ENCODE peak calls at places on chromosomes 7 and 10, in ten cellular contexts. One of them, this sample, is unnamed.

GRCh38 chr10:114246679-114247305 is 7.7 kb downstream of the VWA2 start:
- DNase-seq in WTC11: no peak
- DNase-seq in tibial artery: no peak
- DNase-seq in foreskin fibroblast: no peak
- DNase-seq in progenitor cell of endocrine pancreas: no peak
- DNase-seq in choroid plexus epithelial cell: no peak
- DNase-seq in dorsolateral prefrontal cortex: no peak
- DNase-seq in tibial nerve: no peak
- DNase-seq in hepatocyte: peak; percentile 32
- DNase-seq in CD8-positive, alpha-beta T cell: no peak
- DNase-seq in this sample: no peak

GRCh38 chr10:103038570-103038969 is 120.5 kb downstream of the CNNM2 start:
- DNase-seq in foreskin fibroblast: no peak
- DNase-seq in progenitor cell of endocrine pancreas: no peak
- DNase-seq in dorsolateral prefrontal cortex: no peak
- DNase-seq in CD8-positive, alpha-beta T cell: no peak
- DNase-seq in tibial artery: no peak
- DNase-seq in hepatocyte: no peak
- DNase-seq in WTC11: no peak
- DNase-seq in choroid plexus epithelial cell: no peak
- DNase-seq in tibial nerve: no peak
- DNase-seq in this sample: no peak

GRCh38 chr10:43949351-43949750 is 300.7 kb upstream of the ZNF32 start:
- DNase-seq in tibial nerve: no peak
- DNase-seq in WTC11: no peak
- DNase-seq in hepatocyte: no peak
- DNase-seq in foreskin fibroblast: no peak
- DNase-seq in choroid plexus epithelial cell: no peak
- DNase-seq in progenitor cell of endocrine pancreas: no peak
- DNase-seq in tibial artery: no peak
- DNase-seq in CD8-positive, alpha-beta T cell: no peak
- DNase-seq in dorsolateral prefrontal cortex: no peak
- DNase-seq in this sample: no peak

GRCh38 chr7:81715984-81716588 is 53.8 kb downstream of the HGF start:
- DNase-seq in tibial nerve: no peak
- DNase-seq in choroid plexus epithelial cell: peak; percentile 75
- DNase-seq in hepatocyte: peak; percentile 17
- DNase-seq in WTC11: no peak
- DNase-seq in progenitor cell of endocrine pancreas: no peak
- DNase-seq in tibial artery: no peak
- DNase-seq in CD8-positive, alpha-beta T cell: no peak
- DNase-seq in dorsolateral prefrontal cortex: no peak
- DNase-seq in foreskin fibroblast: no peak
- DNase-seq in this sample: no peak

GRCh38 chr7:130721486-130722277 is 12.3 kb downstream of the KLF14 start:
- DNase-seq in hepatocyte: peak; percentile 87
- DNase-seq in progenitor cell of endocrine pancreas: peak; percentile 59
- DNase-seq in tibial artery: peak; percentile 71
- DNase-seq in tibial nerve: peak; percentile 24
- DNase-seq in foreskin fibroblast: peak; percentile 67
- DNase-seq in WTC11: peak; percentile 70
- DNase-seq in choroid plexus epithelial cell: peak; percentile 88
- DNase-seq in CD8-positive, alpha-beta T cell: no peak
- DNase-seq in dorsolateral prefrontal cortex: peak; percentile 65
- DNase-seq in this sample: peak; percentile 29

GRCh38 chr7:148156248-148156647 is 434.3 kb upstream of the C7orf33 start:
- DNase-seq in CD8-positive, alpha-beta T cell: no peak
- DNase-seq in dorsolateral prefrontal cortex: no peak
- DNase-seq in hepatocyte: peak; percentile 13
- DNase-seq in tibial nerve: no peak
- DNase-seq in WTC11: no peak
- DNase-seq in choroid plexus epithelial cell: peak; percentile 1
- DNase-seq in progenitor cell of endocrine pancreas: no peak
- DNase-seq in foreskin fibroblast: no peak
- DNase-seq in tibial artery: no peak
- DNase-seq in this sample: no peak

GRCh38 chr10:74227697-74228424 is 76.8 kb downstream of the ADK start:
- DNase-seq in hepatocyte: no peak
- DNase-seq in choroid plexus epithelial cell: peak; percentile 85
- DNase-seq in tibial nerve: no peak
- DNase-seq in foreskin fibroblast: peak; percentile 35
- DNase-seq in CD8-positive, alpha-beta T cell: no peak
- DNase-seq in dorsolateral prefrontal cortex: no peak
- DNase-seq in progenitor cell of endocrine pancreas: no peak
- DNase-seq in tibial artery: no peak
- DNase-seq in WTC11: no peak
- DNase-seq in this sample: no peak

GRCh38 chr10:47277352-47278151 is 22.4 kb upstream of the GDF10 start:
- DNase-seq in tibial nerve: no peak
- DNase-seq in choroid plexus epithelial cell: no peak
- DNase-seq in tibial artery: no peak
- DNase-seq in dorsolateral prefrontal cortex: no peak
- DNase-seq in WTC11: no peak
- DNase-seq in hepatocyte: no peak
- DNase-seq in CD8-positive, alpha-beta T cell: peak; percentile 60
- DNase-seq in foreskin fibroblast: no peak
- DNase-seq in progenitor cell of endocrine pancreas: no peak
- DNase-seq in this sample: no peak

GRCh38 chr7:79055722-79056415 is 397.6 kb downstream of the MAGI2 start:
- DNase-seq in hepatocyte: peak; percentile 45
- DNase-seq in progenitor cell of endocrine pancreas: no peak
- DNase-seq in dorsolateral prefrontal cortex: no peak
- DNase-seq in CD8-positive, alpha-beta T cell: no peak
- DNase-seq in tibial artery: no peak
- DNase-seq in foreskin fibroblast: no peak
- DNase-seq in WTC11: no peak
- DNase-seq in tibial nerve: no peak
- DNase-seq in choroid plexus epithelial cell: no peak
- DNase-seq in this sample: peak; percentile 75

GRCh38 chr7:149140784-149141183 is 6.5 kb upstream of the ZNF398 start:
- DNase-seq in foreskin fibroblast: peak; percentile 16
- DNase-seq in CD8-positive, alpha-beta T cell: no peak
- DNase-seq in tibial artery: no peak
- DNase-seq in choroid plexus epithelial cell: no peak
- DNase-seq in progenitor cell of endocrine pancreas: no peak
- DNase-seq in hepatocyte: no peak
- DNase-seq in dorsolateral prefrontal cortex: no peak
- DNase-seq in tibial nerve: no peak
- DNase-seq in WTC11: no peak
- DNase-seq in this sample: no peak

GRCh38 chr10:5588080-5588453 is 63.3 kb downstream of the CALML3 start:
- DNase-seq in WTC11: no peak
- DNase-seq in foreskin fibroblast: no peak
- DNase-seq in tibial nerve: no peak
- DNase-seq in CD8-positive, alpha-beta T cell: no peak
- DNase-seq in tibial artery: peak; percentile 9
- DNase-seq in choroid plexus epithelial cell: no peak
- DNase-seq in dorsolateral prefrontal cortex: no peak
- DNase-seq in hepatocyte: no peak
- DNase-seq in progenitor cell of endocrine pancreas: no peak
- DNase-seq in this sample: no peak

DNA sequence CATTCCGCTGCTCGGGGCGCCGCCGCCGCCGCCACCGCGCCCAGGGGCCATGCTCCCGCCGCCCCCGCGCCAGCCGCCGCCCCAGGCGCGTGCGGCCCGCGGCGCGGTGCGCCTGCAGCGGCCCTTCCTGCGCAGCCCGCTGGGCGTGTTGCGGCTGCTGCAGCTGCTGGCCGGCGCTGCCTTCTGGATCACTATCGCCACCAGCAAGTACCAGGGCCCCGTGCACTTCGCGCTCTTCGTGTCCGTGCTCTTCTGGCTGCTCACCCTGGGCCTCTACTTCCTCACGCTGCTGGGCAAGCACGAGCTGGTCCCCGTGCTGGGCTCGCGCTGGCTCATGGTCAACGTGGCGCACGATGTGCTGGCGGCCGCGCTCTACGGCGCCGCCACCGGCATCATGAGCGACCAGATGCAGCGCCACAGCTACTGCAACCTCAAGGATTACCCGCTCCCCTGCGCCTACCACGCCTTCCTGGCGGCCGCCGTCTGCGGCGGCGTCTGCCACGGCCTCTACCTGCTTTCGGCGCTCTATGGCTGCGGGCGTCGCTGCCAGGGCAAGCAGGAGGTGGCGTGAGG is 384 bp downstream of the MARVELD1 start:
- DNase-seq in progenitor cell of endocrine pancreas: peak; percentile 44
- DNase-seq in CD8-positive, alpha-beta T cell: peak; percentile 46
- DNase-seq in choroid plexus epithelial cell: peak; percentile 76
- DNase-seq in WTC11: peak; percentile 67
- DNase-seq in tibial artery: peak; percentile 88
- DNase-seq in tibial nerve: peak; percentile 56
- DNase-seq in hepatocyte: peak; percentile 88
- DNase-seq in foreskin fibroblast: peak; percentile 69
- DNase-seq in dorsolateral prefrontal cortex: peak; percentile 72
- DNase-seq in this sample: peak; percentile 45
- TF ChIP-seq CTCF in progenitor cell of endocrine pancreas: peak; percentile 36
- TF ChIP-seq CTCF in CD8-positive, alpha-beta T cell: no peak
- TF ChIP-seq CTCF in choroid plexus epithelial cell: peak; percentile 38
- TF ChIP-seq CTCF in WTC11: no peak
- TF ChIP-seq CTCF in tibial artery: no peak
- TF ChIP-seq CTCF in tibial nerve: peak; percentile 6
- TF ChIP-seq CTCF in hepatocyte: peak; percentile 17
- TF ChIP-seq CTCF in foreskin fibroblast: peak; percentile 5
- TF ChIP-seq CTCF in dorsolateral prefrontal cortex: peak; percentile 17
- TF ChIP-seq CTCF in this sample: no peak

GRCh38 chr10:65360497-65360896 is 1565.3 kb upstream of the LRRTM3 start:
- DNase-seq in progenitor cell of endocrine pancreas: no peak
- DNase-seq in CD8-positive, alpha-beta T cell: no peak
- DNase-seq in choroid plexus epithelial cell: no peak
- DNase-seq in tibial artery: no peak
- DNase-seq in WTC11: no peak
- DNase-seq in hepatocyte: no peak
- DNase-seq in foreskin fibroblast: no peak
- DNase-seq in tibial nerve: no peak
- DNase-seq in dorsolateral prefrontal cortex: no peak
- DNase-seq in this sample: no peak

GRCh38 chr10:65355141-65355680 is 1570.6 kb upstream of the LRRTM3 start:
- DNase-seq in tibial artery: no peak
- DNase-seq in foreskin fibroblast: no peak
- DNase-seq in CD8-positive, alpha-beta T cell: no peak
- DNase-seq in hepatocyte: no peak
- DNase-seq in WTC11: no peak
- DNase-seq in choroid plexus epithelial cell: no peak
- DNase-seq in dorsolateral prefrontal cortex: no peak
- DNase-seq in tibial nerve: no peak
- DNase-seq in progenitor cell of endocrine pancreas: no peak
- DNase-seq in this sample: no peak

GRCh38 chr10:65358565-65358964 is 1567.3 kb upstream of the LRRTM3 start:
- DNase-seq in hepatocyte: peak; percentile 58
- DNase-seq in foreskin fibroblast: no peak
- DNase-seq in choroid plexus epithelial cell: peak; percentile 15
- DNase-seq in CD8-positive, alpha-beta T cell: no peak
- DNase-seq in progenitor cell of endocrine pancreas: no peak
- DNase-seq in WTC11: peak; percentile 35
- DNase-seq in dorsolateral prefrontal cortex: no peak
- DNase-seq in tibial artery: no peak
- DNase-seq in tibial nerve: no peak
- DNase-seq in this sample: no peak
- TF ChIP-seq CTCF in hepatocyte: peak; percentile 62
- TF ChIP-seq CTCF in foreskin fibroblast: peak; percentile 6
- TF ChIP-seq CTCF in choroid plexus epithelial cell: peak; percentile 54
- TF ChIP-seq CTCF in CD8-positive, alpha-beta T cell: no peak
- TF ChIP-seq CTCF in progenitor cell of endocrine pancreas: peak; percentile 53
- TF ChIP-seq CTCF in WTC11: no peak
- TF ChIP-seq CTCF in dorsolateral prefrontal cortex: no peak
- TF ChIP-seq CTCF in tibial artery: no peak
- TF ChIP-seq CTCF in tibial nerve: no peak
- TF ChIP-seq CTCF in this sample: no peak

GRCh38 chr10:95404864-95405263 is 114.1 kb upstream of the PDLIM1 start:
- DNase-seq in tibial nerve: no peak
- DNase-seq in tibial artery: no peak
- DNase-seq in dorsolateral prefrontal cortex: no peak
- DNase-seq in foreskin fibroblast: no peak
- DNase-seq in choroid plexus epithelial cell: no peak
- DNase-seq in CD8-positive, alpha-beta T cell: no peak
- DNase-seq in progenitor cell of endocrine pancreas: no peak
- DNase-seq in hepatocyte: no peak
- DNase-seq in WTC11: no peak
- DNase-seq in this sample: no peak

GRCh38 chr10:95403690-95404459 is 113.1 kb upstream of the PDLIM1 start:
- DNase-seq in foreskin fibroblast: no peak
- DNase-seq in WTC11: no peak
- DNase-seq in choroid plexus epithelial cell: no peak
- DNase-seq in dorsolateral prefrontal cortex: no peak
- DNase-seq in progenitor cell of endocrine pancreas: no peak
- DNase-seq in CD8-positive, alpha-beta T cell: no peak
- DNase-seq in tibial artery: no peak
- DNase-seq in tibial nerve: no peak
- DNase-seq in hepatocyte: no peak
- DNase-seq in this sample: no peak

GRCh38 chr10:95405655-95406054 is 114.9 kb upstream of the PDLIM1 start:
- DNase-seq in progenitor cell of endocrine pancreas: no peak
- DNase-seq in tibial nerve: no peak
- DNase-seq in tibial artery: no peak
- DNase-seq in hepatocyte: no peak
- DNase-seq in dorsolateral prefrontal cortex: no peak
- DNase-seq in CD8-positive, alpha-beta T cell: no peak
- DNase-seq in WTC11: no peak
- DNase-seq in foreskin fibroblast: no peak
- DNase-seq in choroid plexus epithelial cell: no peak
- DNase-seq in this sample: no peak

GRCh38 chr10:95406651-95407280 is 116.0 kb upstream of the PDLIM1 start:
- DNase-seq in WTC11: no peak
- DNase-seq in CD8-positive, alpha-beta T cell: no peak
- DNase-seq in progenitor cell of endocrine pancreas: no peak
- DNase-seq in choroid plexus epithelial cell: no peak
- DNase-seq in foreskin fibroblast: no peak
- DNase-seq in tibial nerve: no peak
- DNase-seq in dorsolateral prefrontal cortex: peak; percentile 58
- DNase-seq in hepatocyte: peak; percentile 72
- DNase-seq in tibial artery: peak; percentile 94
- DNase-seq in this sample: no peak

DNA sequence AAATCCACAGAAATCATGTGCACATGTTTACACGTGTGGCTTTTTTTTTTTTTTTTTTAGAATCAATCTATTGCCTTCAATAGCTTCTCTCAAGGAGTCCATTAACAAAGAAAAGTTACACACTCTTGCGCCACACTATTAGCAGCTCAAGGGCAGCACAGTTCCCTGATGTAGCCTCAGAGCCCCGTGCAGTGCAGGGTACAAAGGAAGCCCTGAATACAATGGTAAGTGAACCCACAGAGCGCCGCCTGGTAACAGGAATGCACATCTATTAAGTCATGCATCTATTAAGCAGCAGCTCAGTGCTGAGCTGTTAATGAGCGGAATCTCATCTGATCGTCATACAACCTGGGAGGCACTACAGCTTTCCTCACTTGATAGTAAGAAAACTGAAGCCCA is 113.7 kb upstream of the PDLIM1 start:
- DNase-seq in WTC11: no peak
- DNase-seq in hepatocyte: no peak
- DNase-seq in foreskin fibroblast: no peak
- DNase-seq in CD8-positive, alpha-beta T cell: no peak
- DNase-seq in choroid plexus epithelial cell: no peak
- DNase-seq in tibial nerve: no peak
- DNase-seq in tibial artery: no peak
- DNase-seq in dorsolateral prefrontal cortex: no peak
- DNase-seq in progenitor cell of endocrine pancreas: no peak
- DNase-seq in this sample: no peak
- TF ChIP-seq CTCF in WTC11: no peak
- TF ChIP-seq CTCF in hepatocyte: no peak
- TF ChIP-seq CTCF in foreskin fibroblast: no peak
- TF ChIP-seq CTCF in CD8-positive, alpha-beta T cell: no peak
- TF ChIP-seq CTCF in choroid plexus epithelial cell: no peak
- TF ChIP-seq CTCF in tibial nerve: no peak
- TF ChIP-seq CTCF in tibial artery: no peak
- TF ChIP-seq CTCF in dorsolateral prefrontal cortex: no peak
- TF ChIP-seq CTCF in progenitor cell of endocrine pancreas: no peak
- TF ChIP-seq CTCF in this sample: no peak

GRCh38 chr10:88565072-88565471 is 18.0 kb downstream of the RNLS start:
- DNase-seq in CD8-positive, alpha-beta T cell: no peak
- DNase-seq in progenitor cell of endocrine pancreas: no peak
- DNase-seq in tibial nerve: no peak
- DNase-seq in choroid plexus epithelial cell: peak; percentile 75
- DNase-seq in tibial artery: no peak
- DNase-seq in foreskin fibroblast: peak; percentile 14
- DNase-seq in WTC11: no peak
- DNase-seq in dorsolateral prefrontal cortex: no peak
- DNase-seq in hepatocyte: peak; percentile 15
- DNase-seq in this sample: no peak
- TF ChIP-seq CTCF in CD8-positive, alpha-beta T cell: peak; percentile 31
- TF ChIP-seq CTCF in progenitor cell of endocrine pancreas: peak; percentile 50
- TF ChIP-seq CTCF in tibial nerve: peak; percentile 21
- TF ChIP-seq CTCF in choroid plexus epithelial cell: peak; percentile 50
- TF ChIP-seq CTCF in tibial artery: peak; percentile 33
- TF ChIP-seq CTCF in foreskin fibroblast: peak; percentile 23
- TF ChIP-seq CTCF in WTC11: no peak
- TF ChIP-seq CTCF in dorsolateral prefrontal cortex: peak; percentile 12
- TF ChIP-seq CTCF in hepatocyte: peak; percentile 63
- TF ChIP-seq CTCF in this sample: peak; percentile 26